ENCODE peak calls at places on chromosomes 11 and 22, in four cellular contexts. Z is HepG2, I is H1, Q is GM12878. X is an unnamed sample.

GRCh38 chr22:49790912-49791311 is 36.8 kb downstream of the BRD1 start:
- DNase-seq in Q (no peak), I (no peak), Z (no peak), X (no peak)

GRCh38 chr22:45504703-45505341 is 2.1 kb downstream of the FBLN1 start:
- DNase-seq in Z (no peak), Q (no peak), I (peak; percentile 60), X (no peak)

GRCh38 chr22:39962071-39962470 is 1.9 kb downstream of the TMA7B start:
- DNase-seq in I (no peak), Q (no peak), Z (no peak), X (no peak)

GRCh38 chr11:8567597-8568198 is 26.3 kb downstream of the STK33 start:
- DNase-seq in Z (no peak), Q (no peak), I (no peak), X (no peak)

GRCh38 chr11:10674991-10675440 is 18.5 kb downstream of the IRAG1 start:
- DNase-seq in I (no peak), Z (no peak), Q (no peak), X (no peak)

GRCh38 chr11:94831529-94831928 is 63.4 kb downstream of the AMOTL1 start:
- DNase-seq in Z (no peak), I (no peak), Q (no peak), X (no peak)

GRCh38 chr22:32203181-32204105 is 1.4 kb downstream of the RFPL2 start:
- DNase-seq in I (peak; percentile 48), Z (no peak), Q (no peak), X (no peak)

GRCh38 chr11:132779487-132779886 is 752.8 kb downstream of the OPCML start:
- DNase-seq in Z (no peak), Q (no peak), I (no peak), X (no peak)

GRCh38 chr22:24583221-24583971 is 9.5 kb downstream of the LRRC75B start:
- DNase-seq in I (no peak), Q (no peak), Z (peak; percentile 76), X (no peak)

GRCh38 chr22:39135092-39135896 is 17.2 kb downstream of the CBX7 start:
- DNase-seq in Z (peak; percentile 55), Q (no peak), I (peak; percentile 90), X (peak; percentile 70)

GRCh38 chr11:34356130-34356529 is 1.7 kb downstream of the ABTB2 start:
- DNase-seq in I (no peak), Z (no peak), Q (no peak), X (no peak)

GRCh38 chr11:131579932-131580387 is 209.5 kb downstream of the NTM start:
- DNase-seq in I (peak; percentile 75), Q (no peak), Z (peak; percentile 7), X (peak; percentile 61)

GRCh38 chr11:123509737-123510578 is 79.9 kb downstream of the GRAMD1B start:
- DNase-seq in Z (no peak), Q (no peak), I (peak; percentile 65), X (peak; percentile 65)

GRCh38 chr22:19287889-19288288 is 3.6 kb downstream of the CLTCL1 start:
- DNase-seq in I (no peak), Z (no peak), Q (no peak), X (no peak)

GRCh38 chr11:63874511-63874910 is 35.6 kb downstream of the MARK2 start:
- DNase-seq in I (no peak), Q (no peak), Z (no peak), X (no peak)

GRCh38 chr22:47059701-47060161 is 297.3 kb downstream of the TBC1D22A start:
- DNase-seq in I (no peak), Q (peak; percentile 8), Z (no peak), X (no peak)

GRCh38 chr22:24421428-24421931 is 5.9 kb upstream of the ADORA2A start:
- DNase-seq in Z (peak; percentile 73), I (peak; percentile 84), Q (no peak), X (peak; percentile 37)

GRCh38 chr11:70843906-70844305 is 408.5 kb downstream of the SHANK2 start:
- DNase-seq in I (no peak), Q (no peak), Z (no peak), X (no peak)

GRCh38 chr11:70842701-70843100 is 409.7 kb downstream of the SHANK2 start:
- DNase-seq in Z (no peak), I (no peak), Q (no peak), X (no peak)

GRCh38 chr11:70842256-70842655 is 410.1 kb downstream of the SHANK2 start:
- DNase-seq in I (no peak), Z (no peak), Q (no peak), X (no peak)

GRCh38 chr11:70845761-70846160 is 406.6 kb downstream of the SHANK2 start:
- DNase-seq in Q (no peak), I (no peak), Z (no peak), X (no peak)

DNA sequence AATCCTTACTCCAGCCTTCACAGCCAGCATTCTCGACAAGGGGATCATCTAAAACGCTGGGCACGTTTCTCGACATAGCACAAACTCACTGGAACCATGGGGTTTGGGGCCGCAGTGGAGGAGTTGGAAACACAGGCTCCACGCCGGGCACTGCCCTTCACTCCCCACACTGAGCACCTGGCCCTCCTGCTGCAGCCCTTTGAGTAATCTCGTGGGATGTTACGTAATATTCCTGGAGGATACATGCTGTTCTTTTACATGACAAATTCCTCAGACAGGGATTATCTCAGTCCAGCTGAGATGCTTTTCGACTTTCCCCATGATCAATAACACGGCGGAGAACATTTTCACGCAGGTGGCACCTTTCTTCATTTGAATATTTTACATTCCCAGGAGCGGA is 408.0 kb downstream of the SHANK2 start:
- DNase-seq in Q (no peak), Z (no peak), I (no peak), X (no peak)
- TF ChIP-seq SP1 in Q (no peak), Z (no peak), I (no peak), X (no peak)

GRCh38 chr22:35173655-35174054 is 83.6 kb upstream of the HMGXB4 start:
- DNase-seq in I (no peak), Z (no peak), Q (no peak), X (no peak)

GRCh38 chr22:35174398-35174797 is 82.9 kb upstream of the HMGXB4 start:
- DNase-seq in Q (no peak), I (no peak), Z (no peak), X (no peak)

GRCh38 chr22:35175392-35175791 is 81.9 kb upstream of the HMGXB4 start:
- DNase-seq in I (no peak), Q (no peak), Z (no peak), X (no peak)

GRCh38 chr22:35178446-35178845 is 78.8 kb upstream of the HMGXB4 start:
- DNase-seq in Z (no peak), Q (no peak), I (no peak), X (no peak)

GRCh38 chr22:35177811-35178210 is 79.5 kb upstream of the HMGXB4 start:
- DNase-seq in I (no peak), Z (no peak), Q (no peak), X (no peak)
- TF ChIP-seq SUZ12 in I (no peak), Z (no peak), Q (no peak), X (no peak)

GRCh38 chr11:127890026-127890611 is 697.2 kb downstream of the ETS1 start:
- DNase-seq in Q (no peak), I (no peak), Z (no peak), X (no peak)

DNA sequence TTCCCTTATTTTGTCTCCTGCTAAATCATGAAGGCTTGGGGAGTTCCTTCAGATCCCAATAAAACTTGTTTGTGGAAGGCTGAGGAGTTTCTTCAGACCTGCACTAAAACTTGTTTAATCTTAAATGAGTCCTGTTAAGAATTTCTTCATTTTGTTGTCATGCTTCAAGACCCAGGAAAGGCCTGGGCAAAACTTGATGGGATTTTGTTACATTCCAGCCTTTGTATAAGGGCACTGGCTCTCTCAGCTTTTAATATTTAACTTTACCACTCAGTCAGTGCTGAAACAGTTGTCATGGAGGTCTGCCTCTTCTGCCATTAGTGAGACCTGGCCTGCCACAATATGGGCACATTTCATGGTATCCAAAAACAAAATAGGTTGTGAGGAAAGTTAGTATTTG is 699.0 kb downstream of the ETS1 start:
- DNase-seq in Z (no peak), I (no peak), Q (no peak), X (no peak)
- TF ChIP-seq SP1 in Z (no peak), I (no peak), Q (no peak), X (no peak)

GRCh38 chr22:48758905-48759875 is 1068.5 kb downstream of the BRD1 start:
- DNase-seq in I (no peak), Q (no peak), Z (no peak), X (no peak)
- TF ChIP-seq SUZ12 in I (no peak), Q (no peak), Z (no peak), X (no peak)

X was measured in HEK293T.